ENCODE peak calls at places on chromosome 12, in six cellular contexts. T is stimulated activated CD8-positive, alpha-beta memory T cell treated with anti-CD3 and anti-CD28 coated beads, Interleukin-7, amount 100 ng/mL, for 4 hours; Z is GM12865; G is central memory CD4-positive, alpha-beta T cell; F is NCI-H345; M is COLO829. U is an unnamed sample.

GRCh38 chr12:118618695-118619094 is 242.3 kb downstream of the SUDS3 start:
- DNase-seq in M (no peak), T (no peak), G (no peak), Z (no peak), F (no peak), U (no peak)

GRCh38 chr12:94969424-94969823 is 34.1 kb downstream of the NDUFA12 start:
- DNase-seq in G (no peak), F (no peak), M (no peak), T (no peak), Z (peak), U (no peak)

GRCh38 chr12:11677752-11678151 is 28.3 kb downstream of the ETV6 start:
- DNase-seq in F (no peak), M (no peak), Z (no peak), T (no peak), G (no peak), U (no peak)

GRCh38 chr12:116591608-116592115 is 32.5 kb downstream of the MAP1LC3B2 start:
- DNase-seq in T (no peak), G (no peak), M (no peak), Z (no peak), F (no peak), U (no peak)

GRCh38 chr12:125092872-125093680 is 27.8 kb downstream of the AACS start:
- DNase-seq in Z (no peak), T (no peak), G (no peak), F (no peak), M (no peak), U (no peak)

GRCh38 chr12:96136129-96136528 is 58.0 kb upstream of the ELK3 start:
- DNase-seq in F (no peak), M (peak), T (no peak), G (no peak), Z (no peak), U (no peak)

GRCh38 chr12:22115711-22116110 is 69.7 kb downstream of the CMAS start:
- DNase-seq in M (no peak), T (no peak), F (no peak), Z (no peak), G (no peak), U (no peak)

GRCh38 chr12:94263011-94263786 is 114.8 kb downstream of the PLXNC1 start:
- DNase-seq in Z (peak), T (peak), G (peak), M (peak), F (no peak), U (peak)

GRCh38 chr12:44703311-44703910 is 172.7 kb downstream of the NELL2 start:
- DNase-seq in M (no peak), Z (no peak), F (no peak), T (no peak), G (no peak), U (no peak)

GRCh38 chr12:32047846-32048245 is 58.8 kb upstream of the BICD1 start:
- DNase-seq in T (no peak), F (no peak), M (no peak), Z (no peak), G (no peak), U (no peak)

GRCh38 chr12:46212108-46212982 is 56.5 kb downstream of the SLC38A1 start:
- DNase-seq in M (no peak), G (no peak), Z (no peak), F (no peak), T (no peak), U (no peak)

GRCh38 chr12:19507823-19508222 is 68.5 kb downstream of the AEBP2 start:
- DNase-seq in T (no peak), Z (no peak), F (no peak), M (no peak), G (no peak), U (no peak)

GRCh38 chr12:16307843-16308475 is 30.5 kb upstream of the SLC15A5 start:
- DNase-seq in T (no peak), G (no peak), F (no peak), Z (no peak), M (no peak), U (no peak)

U was measured in stimulated activated naive CD4-positive, alpha-beta T cell.